ENCODE peak calls at places on chromosomes 2 and 18, in five cellular contexts. N, R, Y, X and O are unnamed samples. For H3K4me1, the result is how much of the 10 kb centered on the place peaks cover.

GRCh38 chr2:189177441-189177840 is 2.1 kb downstream of the COL5A2 start:
- DNase-seq in N (no peak), R (no peak), Y (no peak), X (no peak), O (no peak)

GRCh38 chr2:45173513-45173912 is 164.3 kb upstream of the SIX2 start:
- DNase-seq in N (peak), R (peak), Y (peak), X (no peak), O (no peak)

GRCh38 chr2:158923180-158923594 is 45.3 kb upstream of the TANC1 start:
- DNase-seq in N (peak), R (no peak), Y (no peak), X (no peak), O (no peak)

GRCh38 chr2:231764752-231765151 is 16.3 kb downstream of the PDE6D start:
- DNase-seq in N (no peak), R (no peak), Y (no peak), X (no peak), O (no peak)

GRCh38 chr2:8551622-8552074 is 130.2 kb upstream of the ID2 start:
- DNase-seq in N (no peak), R (no peak), Y (no peak), X (no peak), O (no peak)

GRCh38 chr2:21070322-21071257 is 26.7 kb upstream of the APOB start:
- DNase-seq in N (no peak), R (no peak), Y (no peak), X (no peak), O (no peak)

GRCh38 chr2:68764781-68765385 is 30.3 kb downstream of the ARHGAP25 start:
- DNase-seq in N (no peak), R (no peak), Y (no peak), X (no peak), O (no peak)

GRCh38 chr18:61727241-61727640 is 165.6 kb downstream of the RNF152 start:
- DNase-seq in N (no peak), R (no peak), Y (no peak), X (no peak), O (no peak)

GRCh38 chr18:38690626-38691025 is 1125.0 kb upstream of the CELF4 start:
- DNase-seq in N (no peak), R (no peak), Y (no peak), X (no peak), O (no peak)

GRCh38 chr2:73386342-73386868 is 769 bp downstream of the ALMS1 start:
- DNase-seq in N (no peak), R (no peak), Y (no peak), X (no peak), O (no peak)
- TF ChIP-seq CTCF in N (no peak), R (no peak), Y (no peak), X (no peak), O (no peak)

DNA sequence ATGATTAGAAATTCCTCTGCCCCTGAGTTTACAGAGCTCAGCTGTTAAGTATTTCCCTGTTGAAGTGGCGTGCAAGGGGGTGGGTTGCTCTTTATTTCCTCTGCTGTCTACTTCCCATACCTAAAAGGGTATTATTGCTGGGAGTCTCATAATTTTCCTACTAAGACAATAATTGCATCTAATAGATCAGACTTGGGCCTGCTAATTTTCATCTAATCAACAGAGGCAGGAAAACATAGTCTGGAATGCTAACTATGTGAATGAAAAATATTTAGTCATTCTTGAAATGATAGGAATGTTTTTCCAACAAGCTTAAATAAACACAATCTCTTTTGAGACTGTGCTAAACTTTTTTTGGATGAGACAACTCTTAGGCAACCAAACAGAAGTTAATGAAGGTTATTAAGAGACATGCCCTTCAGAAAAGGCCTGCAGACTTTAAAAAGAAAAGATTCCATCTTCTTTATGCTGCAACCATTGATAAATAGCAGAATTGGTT is 111.4 kb downstream of the FEZ2 start:
- DNase-seq in N (peak), R (no peak), Y (no peak), X (no peak), O (no peak)
- H3K27ac ChIP-seq in N (peak), R (peak), Y (peak), X (peak), O (peak)

GRCh38 chr2:128311216-128311754 is 7.4 kb downstream of the HS6ST1 start:
- DNase-seq in N (no peak), R (no peak), Y (no peak), X (no peak), O (no peak)

GRCh38 chr2:128310761-128311160 is 7.9 kb downstream of the HS6ST1 start:
- DNase-seq in N (no peak), R (no peak), Y (no peak), X (no peak), O (peak)

GRCh38 chr2:128313076-128313836 is 5.4 kb downstream of the HS6ST1 start:
- DNase-seq in N (no peak), R (peak), Y (no peak), X (peak), O (no peak)

GRCh38 chr2:128312411-128312810 is 6.3 kb downstream of the HS6ST1 start:
- DNase-seq in N (no peak), R (no peak), Y (no peak), X (peak), O (no peak)

DNA sequence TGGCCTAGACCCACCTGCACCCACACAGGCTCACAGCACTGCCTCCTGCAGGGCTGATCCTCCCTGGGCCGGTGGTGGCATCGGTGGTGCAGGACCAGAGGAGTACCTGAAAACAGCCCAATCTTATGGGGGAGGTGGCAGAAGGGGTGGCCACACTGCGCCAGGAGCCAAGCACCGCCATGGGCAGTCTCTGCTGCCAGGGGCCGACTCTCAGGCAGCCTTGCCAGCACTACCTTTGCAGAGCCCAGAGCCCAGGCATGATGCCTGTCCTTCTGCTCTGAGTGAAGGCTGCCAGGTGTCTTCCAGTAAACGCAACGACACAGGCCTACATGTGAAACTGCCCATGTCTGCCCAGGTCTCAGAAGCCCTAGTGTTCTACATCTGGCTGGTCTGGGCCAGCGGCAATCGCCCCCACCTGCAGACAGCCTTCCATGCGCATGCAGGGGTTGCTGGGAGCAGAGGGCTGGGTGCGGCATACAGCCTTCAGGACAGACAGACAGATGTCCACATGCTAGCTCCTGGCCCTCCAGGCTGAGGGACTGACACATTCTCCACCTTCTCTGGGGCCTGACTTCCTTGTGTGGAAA is 6.8 kb downstream of the HS6ST1 start:
- DNase-seq in N (no peak), R (no peak), Y (no peak), X (peak), O (no peak)
- H3K4me1 ChIP-seq in N (under half), R (under half), Y (half or more), X (half or more), O (half or more)

GRCh38 chr2:46615555-46616487 is 136.5 kb downstream of the TMEM247 start:
- DNase-seq in N (no peak), R (no peak), Y (no peak), X (no peak), O (no peak)
- TF ChIP-seq CTCF in N (no peak), R (peak), Y (no peak), X (peak), O (peak)

DNA sequence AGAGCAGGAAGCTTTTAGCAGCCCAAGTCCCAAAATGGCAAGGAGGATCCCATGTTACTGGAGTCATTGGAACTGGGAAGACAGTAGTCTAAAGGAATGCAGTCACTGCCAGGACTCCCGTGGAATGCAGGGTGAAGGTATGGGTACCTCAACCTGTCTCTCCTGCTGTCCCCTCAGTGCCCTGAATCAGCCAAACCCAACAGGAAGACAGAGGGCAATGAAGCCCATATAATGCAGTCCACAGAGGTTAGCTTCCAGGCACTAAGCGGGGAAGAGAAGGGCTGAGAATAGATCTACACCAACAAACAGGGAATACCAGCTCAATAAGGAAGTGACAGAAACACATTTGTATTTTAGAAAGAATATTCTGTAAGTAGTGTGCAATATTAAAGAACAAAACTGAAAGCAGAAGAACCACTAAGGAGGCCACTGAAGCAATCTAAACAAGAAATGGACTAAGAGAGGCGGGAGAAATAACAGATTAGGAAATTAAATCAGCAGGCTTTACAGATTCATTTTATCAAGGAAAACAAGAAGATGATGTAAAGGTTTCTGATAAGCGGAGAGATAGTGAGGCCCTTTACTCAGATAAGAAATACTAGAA is 8.3 kb downstream of the NEMP2 start:
- DNase-seq in N (no peak), R (no peak), Y (no peak), X (no peak), O (no peak)
- H3K27ac ChIP-seq in N (no peak), R (no peak), Y (no peak), X (no peak), O (no peak)

GRCh38 chr2:136125226-136125625 is 7.3 kb upstream of the CXCR4 start:
- DNase-seq in N (no peak), R (no peak), Y (no peak), X (no peak), O (no peak)

GRCh38 chr2:136119717-136120675 is 2.0 kb upstream of the CXCR4 start:
- DNase-seq in N (no peak), R (no peak), Y (no peak), X (no peak), O (no peak)

GRCh38 chr2:136126021-136126420 is 8.1 kb upstream of the CXCR4 start:
- DNase-seq in N (no peak), R (no peak), Y (no peak), X (no peak), O (no peak)

GRCh38 chr2:136121511-136121910 is 3.6 kb upstream of the CXCR4 start:
- DNase-seq in N (no peak), R (no peak), Y (no peak), X (no peak), O (no peak)

GRCh38 chr2:136122654-136123053 is 4.7 kb upstream of the CXCR4 start:
- DNase-seq in N (no peak), R (no peak), Y (no peak), X (no peak), O (no peak)
- H3K4me1 ChIP-seq in N (under half), R (under half), Y (under half), X (under half), O (under half)

GRCh38 chr2:233287871-233288270 is 19.7 kb upstream of the SAG start:
- DNase-seq in N (no peak), R (no peak), Y (no peak), X (no peak), O (no peak)

GRCh38 chr2:233290446-233290845 is 17.2 kb upstream of the SAG start:
- DNase-seq in N (no peak), R (no peak), Y (no peak), X (no peak), O (no peak)

GRCh38 chr2:233285921-233286320 is 21.7 kb upstream of the SAG start:
- DNase-seq in N (no peak), R (no peak), Y (no peak), X (no peak), O (no peak)

GRCh38 chr2:233289590-233290424 is 17.8 kb upstream of the SAG start:
- DNase-seq in N (no peak), R (no peak), Y (no peak), X (no peak), O (no peak)

DNA sequence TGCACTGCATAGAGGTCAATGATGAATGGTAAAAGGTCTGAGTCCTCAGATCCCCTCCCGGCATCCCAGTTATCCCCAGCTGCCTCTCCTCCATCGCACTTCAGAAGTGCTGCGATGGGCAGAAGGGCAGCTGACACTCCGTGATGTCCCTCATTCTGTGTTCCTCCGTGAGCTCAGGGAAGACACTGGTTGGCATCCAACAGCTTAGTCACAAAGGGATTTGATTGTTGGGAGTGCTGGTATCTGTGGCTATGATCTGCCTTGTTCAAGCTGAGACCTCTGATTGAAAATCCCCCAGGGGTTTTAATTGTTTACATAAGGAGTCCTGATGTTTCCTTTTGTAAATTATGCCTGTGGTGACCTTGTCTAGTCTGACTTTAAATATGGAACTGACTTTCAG is 19.0 kb upstream of the SAG start:
- DNase-seq in N (no peak), R (no peak), Y (no peak), X (no peak), O (no peak)
- TF ChIP-seq CTCF in N (no peak), R (no peak), Y (no peak), X (no peak), O (no peak)

GRCh38 chr2:177229448-177230242 is 17.1 kb downstream of the HNRNPA3 start:
- DNase-seq in N (no peak), R (no peak), Y (no peak), X (no peak), O (no peak)
- H3K27ac ChIP-seq in N (no peak), R (no peak), Y (peak), X (no peak), O (no peak)